ENCODE peak calls at places on chromosomes 5 and 9, in five cellular contexts. I is AG10803, Y is breast epithelium, N is fibroblast of lung, X is AG09309. A is an unnamed sample.

GRCh38 chr5:10825897-10826644 is 65.0 kb upstream of the DAP start:
- DNase-seq in I (no peak), Y (no peak), N (no peak), X (no peak), A (no peak)

GRCh38 chr5:132704875-132705274 is 31.1 kb downstream of the IL4 start:
- DNase-seq in X (no peak), I (peak), Y (no peak), N (no peak), A (no peak)

GRCh38 chr9:87712801-87713277 is 13.1 kb upstream of the CTSL start:
- DNase-seq in X (no peak), I (no peak), Y (no peak), N (peak), A (no peak)

GRCh38 chr5:53037141-53037859 is 48.1 kb downstream of the ITGA2 start:
- DNase-seq in X (no peak), N (peak), Y (no peak), I (peak), A (no peak)

GRCh38 chr5:109496112-109496511 is 86.3 kb upstream of the PJA2 start:
- DNase-seq in N (peak), Y (no peak), I (no peak), X (no peak), A (no peak)

GRCh38 chr5:82396396-82396795 is 118.2 kb upstream of the RPS23 start:
- DNase-seq in I (peak), X (no peak), Y (no peak), N (no peak), A (no peak)

GRCh38 chr5:33313150-33313549 is 127.6 kb upstream of the TARS1 start:
- DNase-seq in X (peak), Y (no peak), N (peak), I (peak), A (no peak)

GRCh38 chr9:129319938-129320481 is 141.9 kb upstream of the IER5L start:
- DNase-seq in Y (no peak), N (no peak), I (no peak), X (no peak), A (peak)

GRCh38 chr5:34611829-34612415 is 44.2 kb upstream of the RAI14 start:
- DNase-seq in X (no peak), Y (no peak), I (no peak), N (no peak), A (no peak)

GRCh38 chr5:150540042-150540441 is 32.1 kb downstream of the NDST1 start:
- DNase-seq in Y (no peak), I (no peak), X (no peak), N (no peak), A (no peak)

GRCh38 chr5:141811287-141812155 is 66.7 kb downstream of the PCDH1 start:
- DNase-seq in Y (no peak), N (no peak), I (no peak), X (no peak), A (no peak)

GRCh38 chr5:36450229-36451024 is 148.7 kb upstream of the RANBP3L start:
- DNase-seq in Y (no peak), I (peak), X (no peak), N (no peak), A (no peak)

GRCh38 chr5:5615569-5615968 is 193.1 kb downstream of the ICE1 start:
- DNase-seq in X (no peak), N (no peak), I (no peak), Y (no peak), A (no peak)

GRCh38 chr5:73392775-73393174 is 55.8 kb downstream of the FOXD1 start:
- DNase-seq in I (no peak), Y (no peak), N (no peak), X (no peak), A (no peak)

GRCh38 chr9:91259162-91259561 is 102.6 kb downstream of the AUH start:
- DNase-seq in Y (no peak), N (no peak), I (no peak), X (no peak), A (no peak)

GRCh38 chr5:160159991-160160826 is 41.0 kb upstream of the PWWP2A start:
- DNase-seq in Y (no peak), I (no peak), X (no peak), N (no peak), A (no peak)

GRCh38 chr9:72650206-72650605 is 128.8 kb downstream of the TMC1 start:
- DNase-seq in I (no peak), Y (no peak), N (no peak), X (no peak), A (no peak)

GRCh38 chr5:142915840-142916424 is 145.8 kb downstream of the ARHGAP26 start:
- DNase-seq in Y (no peak), N (peak), X (no peak), I (no peak), A (no peak)

GRCh38 chr9:89822996-89823395 is 218.2 kb downstream of the GADD45G start:
- DNase-seq in Y (no peak), N (no peak), I (no peak), X (no peak), A (no peak)

GRCh38 chr5:56757077-56757476 is 58.3 kb upstream of the MAP3K1 start:
- DNase-seq in X (no peak), I (peak), Y (peak), N (no peak), A (no peak)

GRCh38 chr9:105244996-105245719 is 707 bp downstream of the SLC44A1 start:
- DNase-seq in X (no peak), Y (peak), N (no peak), I (peak), A (peak)

GRCh38 chr5:174284873-174285272 is 239.4 kb downstream of the NSG2 start:
- DNase-seq in X (no peak), I (no peak), N (no peak), Y (no peak), A (no peak)

GRCh38 chr9:25677301-25678146 is 720 bp downstream of the TUSC1 start:
- DNase-seq in X (peak), N (peak), I (peak), Y (peak), A (peak)

GRCh38 chr9:89711866-89712265 is 107.1 kb downstream of the GADD45G start:
- DNase-seq in Y (no peak), X (no peak), I (no peak), N (no peak), A (no peak)

GRCh38 chr5:145834917-145835838 is at the start of gene PRELID2:
- DNase-seq in N (peak), X (peak), Y (peak), I (peak), A (peak)

GRCh38 chr9:134738869-134739659 is 97.5 kb downstream of the COL5A1 start:
- DNase-seq in X (no peak), Y (peak), I (peak), N (peak), A (peak)

GRCh38 chr9:136364369-136364748 is 815 bp upstream of the DNLZ start:
- DNase-seq in X (no peak), N (no peak), I (no peak), Y (no peak), A (no peak)

GRCh38 chr5:13731229-13731628 is 213.3 kb downstream of the DNAH5 start:
- DNase-seq in I (no peak), N (no peak), Y (no peak), X (no peak), A (no peak)

GRCh38 chr9:130128251-130128650 is 44.0 kb upstream of the NCS1 start:
- DNase-seq in X (no peak), N (no peak), Y (no peak), I (no peak), A (no peak)

GRCh38 chr5:60370508-60370907 is 329.5 kb downstream of the DEPDC1B start:
- DNase-seq in X (no peak), N (no peak), Y (no peak), I (no peak), A (no peak)

DNA sequence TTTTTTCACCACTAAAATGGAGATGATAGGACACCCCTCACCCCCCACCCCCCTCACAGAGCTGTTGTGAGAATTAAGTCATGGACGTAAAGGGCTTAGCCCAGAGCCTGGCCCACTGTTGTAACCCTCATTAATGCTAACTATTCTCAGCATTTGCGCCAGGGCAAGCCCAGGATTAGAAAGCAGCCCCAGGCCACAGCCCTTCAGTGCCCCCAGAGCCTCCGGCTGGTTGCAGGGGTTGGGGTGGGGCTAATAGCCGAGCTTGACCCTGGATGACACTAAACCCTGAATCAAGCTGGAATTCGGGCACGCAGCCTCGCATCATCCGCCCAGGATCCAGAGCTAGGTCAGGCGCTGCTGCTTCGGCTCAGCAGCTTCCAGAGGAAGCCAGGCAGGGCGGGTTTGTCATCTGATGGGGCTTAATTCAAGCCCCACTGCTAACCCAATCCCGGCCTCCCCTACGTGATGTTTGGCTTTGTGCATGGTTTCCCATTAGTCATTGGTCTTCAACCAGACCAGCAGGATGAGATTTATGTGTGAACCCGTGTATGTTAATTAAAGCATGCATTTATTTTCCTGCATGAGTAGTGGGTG is 1.2 kb upstream of the MEGF9 start:
- DNase-seq in I (peak), N (peak), Y (no peak), X (no peak), A (peak)
- H3K4me3 ChIP-seq in I (peak), N (peak), Y (peak), X (peak), A (peak)

GRCh38 chr9:26880262-26880661 is 12.3 kb downstream of the CAAP1 start:
- DNase-seq in N (no peak), Y (no peak), X (no peak), I (no peak), A (no peak)

DNA sequence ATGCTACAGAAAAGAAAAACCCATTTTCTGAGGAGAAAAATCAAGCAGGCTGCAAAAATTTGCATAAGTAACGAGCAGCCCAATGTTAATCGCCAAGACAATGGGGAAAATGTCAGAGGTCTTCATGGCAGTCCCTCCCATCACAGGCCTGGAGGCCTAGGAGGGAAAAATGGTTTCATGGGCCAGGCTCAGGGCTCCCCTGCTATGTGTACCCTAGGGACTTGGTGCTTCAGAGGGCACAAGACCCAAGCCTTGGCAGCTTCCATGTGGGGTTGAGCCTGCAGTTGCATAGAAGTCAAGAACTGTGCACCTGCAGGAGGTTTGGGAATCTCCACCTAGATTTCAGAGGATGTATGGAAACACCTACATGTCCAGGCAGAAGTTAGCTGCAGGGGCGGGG is 10.4 kb downstream of the CAAP1 start:
- DNase-seq in N (no peak), X (no peak), Y (no peak), I (no peak), A (no peak)
- H3K4me3 ChIP-seq in N (no peak), X (no peak), Y (no peak), I (no peak), A (no peak)

DNA sequence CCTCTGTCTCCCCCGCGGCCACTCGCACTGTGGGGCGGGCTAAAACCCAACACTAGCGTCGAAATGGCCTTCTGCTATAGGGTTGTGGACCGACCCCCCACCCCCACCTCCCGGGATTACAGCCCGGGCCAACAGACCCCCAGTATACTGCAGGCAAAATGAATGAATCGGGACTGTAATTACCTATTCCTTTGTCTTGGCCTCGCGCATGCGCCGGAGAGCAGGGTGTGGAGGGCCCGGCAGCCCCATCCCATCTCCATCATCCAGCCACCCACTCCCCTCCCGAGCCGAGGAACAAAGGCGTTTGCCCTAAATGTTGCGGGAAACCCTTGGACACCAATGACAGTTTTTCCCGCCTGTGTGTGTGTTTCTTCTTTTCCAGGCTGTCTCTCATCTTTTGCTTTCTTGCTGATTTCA is 1.6 kb downstream of the BASP1 start:
- DNase-seq in N (no peak), I (no peak), Y (no peak), X (no peak), A (no peak)
- H3K4me3 ChIP-seq in N (peak), I (peak), Y (peak), X (peak), A (peak)

GRCh38 chr9:34650816-34651215 is 1.2 kb upstream of the IL11RA start:
- DNase-seq in X (no peak), Y (no peak), I (no peak), N (peak), A (no peak)
- H3K4me3 ChIP-seq in X (no peak), Y (no peak), I (no peak), N (no peak), A (no peak)

A was measured in uterus.